ENCODE peak calls at places on chromosome 9, in seven cellular contexts. R is CD4-positive, alpha-beta T cell; L is cardiac muscle cell; J is tibial artery; V is Peyer's patch; H is AG09309; C is AG10803. E is an unnamed sample.

GRCh38 chr9:122897969-122898368 is 7.2 kb downstream of the RC3H2 start:
- DNase-seq in C (peak), V (no peak), J (no peak), L (no peak), R (no peak), H (no peak), E (no peak)

GRCh38 chr9:133075925-133076324 is 14.1 kb downstream of the CEL start:
- DNase-seq in R (no peak), V (no peak), L (peak), H (peak), J (no peak), C (peak), E (no peak)

GRCh38 chr9:20570756-20571155 is 51.5 kb downstream of the MLLT3 start:
- DNase-seq in H (peak), L (peak), J (no peak), R (no peak), V (no peak), C (peak), E (no peak)

GRCh38 chr9:25396828-25397227 is 281.4 kb downstream of the TUSC1 start:
- DNase-seq in C (no peak), H (no peak), L (no peak), R (no peak), J (no peak), V (no peak), E (no peak)

GRCh38 chr9:108675708-108676107 is 180.1 kb downstream of the ACTL7B start:
- DNase-seq in R (no peak), H (no peak), V (no peak), J (no peak), C (no peak), L (no peak), E (no peak)

GRCh38 chr9:90142580-90142979 is 500.0 kb downstream of the DIRAS2 start:
- DNase-seq in H (no peak), C (peak), L (peak), V (peak), J (no peak), R (peak), E (peak)

GRCh38 chr9:126463426-126463825 is 136.8 kb downstream of the MVB12B start:
- DNase-seq in V (peak), L (no peak), H (no peak), R (no peak), C (no peak), J (peak), E (no peak)

GRCh38 chr9:127509955-127510299 is 58.6 kb downstream of the LRSAM1 start:
- DNase-seq in J (peak), R (no peak), V (no peak), L (no peak), H (no peak), C (no peak), E (no peak)

GRCh38 chr9:100600511-100601079 is 22.7 kb downstream of the CAVIN4 start:
- DNase-seq in L (no peak), J (no peak), C (no peak), R (no peak), H (no peak), V (no peak), E (no peak)

GRCh38 chr9:211036-211435 is 3.6 kb upstream of the DOCK8 start:
- DNase-seq in R (no peak), L (no peak), C (no peak), H (no peak), V (no peak), J (no peak), E (no peak)

GRCh38 chr9:117414220-117414905 is 494 bp downstream of the ASTN2 start:
- DNase-seq in L (peak), J (peak), C (peak), V (no peak), H (no peak), R (no peak), E (peak)

GRCh38 chr9:96087669-96088299 is 212.3 kb downstream of the ERCC6L2 start:
- DNase-seq in R (no peak), V (no peak), C (no peak), J (no peak), L (no peak), H (no peak), E (no peak)

GRCh38 chr9:114461468-114461867 is 43.8 kb downstream of the WHRN start:
- DNase-seq in J (no peak), H (no peak), C (no peak), R (no peak), L (no peak), V (no peak), E (no peak)

GRCh38 chr9:76667521-76667957 is 96.7 kb upstream of the PCA3 start:
- DNase-seq in C (peak), H (peak), L (peak), V (no peak), J (no peak), R (no peak), E (no peak)

GRCh38 chr9:101677864-101678263 is 60.6 kb downstream of the GRIN3A start:
- DNase-seq in V (no peak), H (no peak), R (no peak), J (no peak), C (no peak), L (no peak), E (no peak)

GRCh38 chr9:133539434-133539833 is 4.9 kb downstream of the ADAMTSL2 start:
- DNase-seq in L (peak), R (no peak), C (no peak), H (no peak), J (no peak), V (no peak), E (no peak)

GRCh38 chr9:38359689-38360385 is 32.7 kb upstream of the ALDH1B1 start:
- DNase-seq in H (peak), J (peak), C (peak), L (peak), R (no peak), V (no peak), E (no peak)

GRCh38 chr9:131276891-131277672 is 772 bp upstream of the FAM78A start:
- DNase-seq in H (no peak), R (no peak), V (no peak), C (no peak), L (no peak), J (peak), E (no peak)

GRCh38 chr9:97930972-97931371 is 7.0 kb downstream of the HEMGN start:
- DNase-seq in R (no peak), C (no peak), J (no peak), L (no peak), H (no peak), V (no peak), E (no peak)

GRCh38 chr9:79684711-79685575 is 113.2 kb downstream of the TLE4 start:
- DNase-seq in V (no peak), C (peak), H (no peak), L (no peak), R (no peak), J (no peak), E (no peak)

GRCh38 chr9:134884492-134884891 is 3.9 kb downstream of the FCN2 start:
- DNase-seq in C (no peak), R (no peak), H (no peak), L (no peak), J (peak), V (no peak), E (no peak)

GRCh38 chr9:19161257-19162025 is 34.1 kb upstream of the PLIN2 start:
- DNase-seq in J (peak), R (peak), L (peak), C (peak), H (peak), V (peak), E (no peak)

GRCh38 chr9:77659926-77660325 is 11.8 kb upstream of the GNA14 start:
- DNase-seq in J (no peak), C (no peak), V (no peak), L (no peak), R (no peak), H (no peak), E (no peak)

GRCh38 chr9:131500939-131501541 is 1.7 kb upstream of the POMT1 start:
- DNase-seq in H (peak), R (peak), L (peak), V (no peak), C (peak), J (no peak), E (no peak)

GRCh38 chr9:136045595-136046554 is 49.2 kb downstream of the NACC2 start:
- DNase-seq in V (no peak), L (peak), R (no peak), C (peak), J (peak), H (no peak), E (no peak)

GRCh38 chr9:130448771-130449170 is 4.0 kb downstream of the ASS1 start:
- DNase-seq in R (no peak), V (no peak), H (no peak), L (no peak), C (no peak), J (no peak), E (no peak)

GRCh38 chr9:130240410-130241197 is 25.0 kb upstream of the HMCN2 start:
- DNase-seq in R (no peak), H (no peak), J (no peak), L (peak), V (peak), C (peak), E (peak)

GRCh38 chr9:134778156-134778555 is 102.5 kb upstream of the FCN2 start:
- DNase-seq in C (no peak), J (no peak), R (no peak), L (no peak), H (no peak), V (no peak), E (no peak)

GRCh38 chr9:97518909-97519307 is 17.4 kb downstream of the TMOD1 start:
- DNase-seq in J (peak), H (peak), V (peak), R (no peak), C (peak), L (peak), E (no peak)

GRCh38 chr9:137021979-137022619 is 5.9 kb downstream of the ABCA2 start:
- DNase-seq in C (peak), H (no peak), R (peak), L (peak), V (peak), J (no peak), E (no peak)

GRCh38 chr9:17807670-17808282 is 228.9 kb downstream of the SH3GL2 start:
- DNase-seq in J (no peak), V (no peak), L (no peak), R (no peak), C (no peak), H (no peak), E (no peak)

GRCh38 chr9:133252301-133252776 is 22.7 kb downstream of the ABO start:
- DNase-seq in H (no peak), L (no peak), R (no peak), C (no peak), V (peak), J (no peak), E (no peak)

GRCh38 chr9:123440256-123440655 is 84.3 kb downstream of the CRB2 start:
- DNase-seq in C (no peak), H (no peak), V (no peak), J (no peak), L (no peak), R (no peak), E (no peak)

GRCh38 chr9:71795097-71795807 is 26.9 kb upstream of the CEMIP2 start:
- DNase-seq in J (no peak), C (no peak), L (no peak), V (no peak), R (no peak), H (no peak), E (no peak)

GRCh38 chr9:125361837-125362531 is 100.4 kb downstream of the GAPVD1 start:
- DNase-seq in C (no peak), R (no peak), J (no peak), V (no peak), L (peak), H (no peak), E (peak)
- TF ChIP-seq CTCF in C (peak), R (peak), J (no peak), V (no peak), L (peak), H (peak), E (peak)

GRCh38 chr9:36798350-36799065 is 225.8 kb downstream of the MELK start:
- DNase-seq in R (no peak), L (no peak), V (no peak), J (no peak), H (no peak), C (no peak), E (peak)
- TF ChIP-seq CTCF in R (no peak), L (peak), V (no peak), J (no peak), H (peak), C (no peak), E (no peak)

DNA sequence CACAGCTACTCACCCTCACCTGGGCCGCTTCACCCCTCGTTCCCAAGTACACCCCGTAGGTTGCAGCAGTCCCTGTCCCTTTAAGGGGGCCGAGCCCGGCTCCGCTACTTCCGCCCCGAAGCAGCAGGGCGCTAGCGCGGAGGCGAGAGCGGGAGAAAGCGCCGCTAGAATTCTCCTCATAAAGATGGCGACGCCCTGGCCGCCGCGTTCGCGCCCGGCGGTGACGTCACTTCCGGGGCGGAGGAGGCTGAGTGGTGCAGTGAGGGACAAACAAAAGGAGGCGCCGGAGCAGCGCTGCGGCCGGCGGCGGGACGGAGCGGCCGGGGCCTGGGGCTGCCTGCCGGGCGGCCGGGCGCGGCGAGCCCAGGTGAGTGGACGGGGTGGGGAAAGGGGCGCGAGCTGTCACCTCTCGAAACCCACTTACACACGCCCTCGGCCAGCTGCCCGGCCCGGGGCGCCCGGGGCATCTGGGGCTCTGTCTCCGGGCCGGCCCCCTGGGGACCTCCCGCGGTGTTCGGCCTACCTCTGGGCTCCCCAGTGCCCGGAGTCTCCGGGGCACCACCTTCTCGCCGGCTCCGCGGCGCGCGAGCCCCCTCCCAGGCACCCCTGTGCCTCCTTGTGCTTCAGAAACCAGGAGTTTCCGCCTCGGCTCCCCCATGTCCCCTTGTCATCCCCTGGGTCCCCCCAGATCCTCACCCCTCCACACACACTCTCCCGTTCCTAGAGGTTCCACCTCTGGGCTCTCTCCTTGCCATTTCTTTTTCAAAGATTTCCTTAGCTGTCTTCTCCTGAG is at the start of the genes KYAT1 and LRRC8A:
- DNase-seq in R (peak), H (peak), V (peak), L (peak), C (peak), J (peak), E (peak)
- TF ChIP-seq CTCF in R (no peak), H (no peak), V (no peak), L (peak), C (no peak), J (no peak), E (no peak)

GRCh38 chr9:112885324-112885723 is 5.4 kb downstream of the SLC46A2 start:
- DNase-seq in R (no peak), L (no peak), C (no peak), H (no peak), V (no peak), J (no peak), E (no peak)

GRCh38 chr9:112890106-112891081 is at the start of gene SLC46A2:
- DNase-seq in V (no peak), H (no peak), C (no peak), J (no peak), L (no peak), R (no peak), E (peak)

GRCh38 chr9:112886351-112886750 is 4.3 kb downstream of the SLC46A2 start:
- DNase-seq in H (no peak), R (no peak), V (no peak), C (no peak), L (no peak), J (no peak), E (no peak)

GRCh38 chr9:112884721-112885120 is 6.0 kb downstream of the SLC46A2 start:
- DNase-seq in V (no peak), J (no peak), L (no peak), C (no peak), R (no peak), H (no peak), E (no peak)

DNA sequence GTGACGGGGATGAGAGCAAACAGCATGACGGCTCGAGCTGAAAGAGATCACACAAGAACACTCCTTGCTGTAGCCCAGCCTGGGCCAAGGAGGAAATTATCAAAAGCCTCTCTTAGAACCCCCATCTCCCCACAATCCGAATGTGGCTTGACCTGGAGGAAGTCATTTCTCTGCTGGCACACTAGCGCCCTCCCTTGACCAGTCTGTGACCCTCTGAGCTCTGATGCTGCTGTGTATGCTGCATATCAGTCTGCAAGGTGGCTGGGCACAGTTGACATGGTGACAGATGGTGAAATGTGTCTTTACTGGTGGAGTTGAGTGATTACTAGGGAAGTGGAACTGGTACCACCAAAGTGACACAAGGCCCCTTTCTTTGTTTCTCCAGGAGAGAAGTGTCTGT is 3.3 kb downstream of the SLC46A2 start:
- DNase-seq in V (no peak), L (no peak), C (no peak), R (no peak), H (no peak), J (no peak), E (peak)
- TF ChIP-seq CTCF in V (no peak), L (peak), C (no peak), R (no peak), H (no peak), J (no peak), E (no peak)

DNA sequence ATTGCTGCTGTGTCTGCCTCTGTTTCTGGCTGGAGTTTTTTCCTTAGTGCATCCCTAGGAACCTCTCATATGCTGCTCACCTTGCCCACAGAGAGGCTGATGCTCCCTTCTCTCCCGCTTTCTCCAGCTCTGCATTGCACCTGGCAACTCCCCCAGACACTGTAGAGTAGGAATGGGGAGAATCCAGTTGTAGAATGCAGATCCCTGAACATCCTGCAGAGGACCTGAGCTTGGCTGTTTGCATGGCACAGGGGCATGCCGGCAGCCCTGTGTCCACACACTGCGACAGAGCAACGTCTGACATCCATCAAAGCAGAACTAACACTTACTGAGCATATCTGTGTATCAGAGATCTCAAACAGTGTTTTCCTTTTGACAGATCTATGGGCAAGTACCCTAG is 19.8 kb downstream of the IDNK start:
- DNase-seq in V (no peak), C (no peak), R (no peak), H (no peak), L (no peak), J (no peak), E (no peak)
- TF ChIP-seq CTCF in V (no peak), C (no peak), R (no peak), H (no peak), L (no peak), J (no peak), E (no peak)

GRCh38 chr9:92242115-92242778 is 51.2 kb downstream of the IARS1 start:
- DNase-seq in R (no peak), J (no peak), C (peak), H (peak), L (peak), V (no peak), E (peak)
- TF ChIP-seq CTCF in R (no peak), J (no peak), C (peak), H (peak), L (peak), V (no peak), E (no peak)

GRCh38 chr9:35079426-35080341 is at the start of gene FANCG:
- DNase-seq in H (peak), L (peak), R (peak), J (peak), C (peak), V (peak), E (peak)
- TF ChIP-seq CTCF in H (no peak), L (no peak), R (no peak), J (no peak), C (peak), V (no peak), E (no peak)

E was measured in endothelial cell.